ENCODE peak calls at places on chromosomes 3 and 15, in eight cellular contexts. One of them, this sample, is unnamed.

GRCh38 chr15:81023483-81024264 is 23.0 kb downstream of the TLNRD1 start:
- DNase-seq in LoVo: no peak
- DNase-seq in AG09309: peak
- DNase-seq in GM13977: peak
- DNase-seq in NCI-H1105 treated with DMSO at 0.1 percent for 48 hours: no peak
- DNase-seq in amniotic stem cell: peak
- DNase-seq in Daoy: peak
- DNase-seq in ELR: peak
- DNase-seq in this sample: no peak

GRCh38 chr15:44468713-44469385 is 41.4 kb downstream of the CTDSPL2 start:
- DNase-seq in LoVo: no peak
- DNase-seq in AG09309: peak
- DNase-seq in GM13977: no peak
- DNase-seq in NCI-H1105 treated with DMSO at 0.1 percent for 48 hours: no peak
- DNase-seq in amniotic stem cell: no peak
- DNase-seq in Daoy: peak
- DNase-seq in ELR: peak
- DNase-seq in this sample: peak

GRCh38 chr3:89046661-89047060 is 60.8 kb upstream of the EPHA3 start:
- DNase-seq in LoVo: no peak
- DNase-seq in AG09309: no peak
- DNase-seq in GM13977: no peak
- DNase-seq in NCI-H1105 treated with DMSO at 0.1 percent for 48 hours: no peak
- DNase-seq in amniotic stem cell: no peak
- DNase-seq in Daoy: no peak
- DNase-seq in ELR: no peak
- DNase-seq in this sample: no peak

GRCh38 chr15:31474059-31474868 is 147.6 kb downstream of the KLF13 start:
- DNase-seq in LoVo: no peak
- DNase-seq in AG09309: no peak
- DNase-seq in GM13977: no peak
- DNase-seq in NCI-H1105 treated with DMSO at 0.1 percent for 48 hours: no peak
- DNase-seq in amniotic stem cell: no peak
- DNase-seq in Daoy: no peak
- DNase-seq in ELR: no peak
- DNase-seq in this sample: no peak

GRCh38 chr15:54026258-54026657 is 48.0 kb downstream of the UNC13C start:
- DNase-seq in LoVo: no peak
- DNase-seq in AG09309: no peak
- DNase-seq in GM13977: no peak
- DNase-seq in NCI-H1105 treated with DMSO at 0.1 percent for 48 hours: no peak
- DNase-seq in amniotic stem cell: no peak
- DNase-seq in Daoy: no peak
- DNase-seq in ELR: no peak
- DNase-seq in this sample: no peak

GRCh38 chr3:184320099-184320445 is 5.7 kb downstream of the EIF4G1 start:
- DNase-seq in LoVo: peak
- DNase-seq in AG09309: peak
- DNase-seq in GM13977: peak
- DNase-seq in NCI-H1105 treated with DMSO at 0.1 percent for 48 hours: peak
- DNase-seq in amniotic stem cell: peak
- DNase-seq in Daoy: peak
- DNase-seq in ELR: peak
- DNase-seq in this sample: peak

GRCh38 chr3:49021813-49022720 is at the start of gene NDUFAF3:
- DNase-seq in LoVo: peak
- DNase-seq in AG09309: peak
- DNase-seq in GM13977: peak
- DNase-seq in NCI-H1105 treated with DMSO at 0.1 percent for 48 hours: peak
- DNase-seq in amniotic stem cell: peak
- DNase-seq in Daoy: peak
- DNase-seq in ELR: peak
- DNase-seq in this sample: peak

GRCh38 chr3:113051827-113052226 is 61.0 kb downstream of the GTPBP8 start:
- DNase-seq in LoVo: no peak
- DNase-seq in AG09309: no peak
- DNase-seq in GM13977: no peak
- DNase-seq in NCI-H1105 treated with DMSO at 0.1 percent for 48 hours: no peak
- DNase-seq in amniotic stem cell: no peak
- DNase-seq in Daoy: peak
- DNase-seq in ELR: no peak
- DNase-seq in this sample: no peak

GRCh38 chr3:156535162-156535627 is 19.7 kb downstream of the SSR3 start:
- DNase-seq in LoVo: peak
- DNase-seq in AG09309: peak
- DNase-seq in GM13977: no peak
- DNase-seq in NCI-H1105 treated with DMSO at 0.1 percent for 48 hours: no peak
- DNase-seq in amniotic stem cell: peak
- DNase-seq in Daoy: peak
- DNase-seq in ELR: peak
- DNase-seq in this sample: peak

GRCh38 chr3:13714251-13714916 is 165.5 kb downstream of the FBLN2 start:
- DNase-seq in LoVo: no peak
- DNase-seq in AG09309: no peak
- DNase-seq in GM13977: no peak
- DNase-seq in NCI-H1105 treated with DMSO at 0.1 percent for 48 hours: no peak
- DNase-seq in amniotic stem cell: no peak
- DNase-seq in Daoy: no peak
- DNase-seq in ELR: no peak
- DNase-seq in this sample: no peak

GRCh38 chr3:26089249-26089648 is 299.4 kb downstream of the OXSM start:
- DNase-seq in LoVo: no peak
- DNase-seq in AG09309: no peak
- DNase-seq in GM13977: no peak
- DNase-seq in NCI-H1105 treated with DMSO at 0.1 percent for 48 hours: no peak
- DNase-seq in amniotic stem cell: no peak
- DNase-seq in Daoy: no peak
- DNase-seq in ELR: no peak
- DNase-seq in this sample: no peak